ENCODE peak calls at places on chromosomes 6 and 20, in six cellular contexts. Y is H9, D is IMR-90, J is mesendoderm, L is H1, Z is mesenchymal stem cell. V is an unnamed sample.

GRCh38 chr20:4113996-4114603 is 98.7 kb upstream of the RNF24 start:
- DNase-seq in Y (no peak), J (peak), L (no peak), D (no peak), Z (no peak), V (no peak)

GRCh38 chr6:156628805-156629204 is 148.4 kb upstream of the ARID1B start:
- DNase-seq in Z (no peak), Y (no peak), L (no peak), J (no peak), D (no peak), V (no peak)

GRCh38 chr6:131037194-131037897 is 25.7 kb downstream of the EPB41L2 start:
- DNase-seq in Z (no peak), D (no peak), L (no peak), Y (no peak), J (no peak), V (no peak)

GRCh38 chr20:18805881-18806280 is 7.7 kb upstream of the SCP2D1 start:
- DNase-seq in D (peak), L (no peak), Y (no peak), J (peak), Z (peak), V (no peak)

GRCh38 chr6:156779206-156780116 is 2.3 kb downstream of the ARID1B start:
- DNase-seq in D (no peak), Y (no peak), L (no peak), Z (peak), J (peak), V (peak)

GRCh38 chr6:149331043-149331807 is 13.7 kb downstream of the TAB2 start:
- DNase-seq in L (no peak), D (peak), Z (peak), Y (no peak), J (no peak), V (no peak)

GRCh38 chr20:24568842-24569241 is 99.4 kb downstream of the SYNDIG1 start:
- DNase-seq in J (no peak), L (no peak), Z (no peak), Y (no peak), D (no peak), V (no peak)

GRCh38 chr20:47273591-47274235 is 82.8 kb downstream of the ZMYND8 start:
- DNase-seq in D (peak), Y (no peak), J (no peak), Z (peak), L (no peak), V (no peak)

GRCh38 chr6:20038805-20039204 is 173.5 kb downstream of the MBOAT1 start:
- DNase-seq in J (peak), D (peak), Z (no peak), Y (no peak), L (no peak), V (no peak)

GRCh38 chr6:27726620-27727023 is 185.6 kb downstream of the OR2B2 start:
- DNase-seq in Y (peak), L (peak), Z (no peak), D (peak), J (peak), V (no peak)

GRCh38 chr6:63636516-63636968 is 940 bp downstream of the PHF3 start:
- DNase-seq in L (no peak), D (peak), Y (peak), J (peak), Z (peak), V (peak)

GRCh38 chr6:82380566-82381185 is 17.1 kb downstream of the TPBG start:
- DNase-seq in L (no peak), Y (no peak), Z (no peak), D (no peak), J (no peak), V (no peak)

GRCh38 chr6:83615025-83615999 is 93.6 kb downstream of the SNAP91 start:
- DNase-seq in Z (peak), D (peak), J (peak), Y (no peak), L (no peak), V (peak)

GRCh38 chr6:113644861-113645575 is 212.1 kb upstream of the MARCKS start:
- DNase-seq in L (no peak), D (peak), Y (no peak), Z (peak), J (no peak), V (no peak)

GRCh38 chr20:36084897-36085617 is 69.5 kb upstream of the EPB41L1 start:
- DNase-seq in D (no peak), Z (peak), Y (no peak), J (no peak), L (no peak), V (no peak)

GRCh38 chr6:71229466-71229865 is 59.1 kb upstream of the OGFRL1 start:
- DNase-seq in J (no peak), L (no peak), Y (no peak), D (no peak), Z (peak), V (no peak)

GRCh38 chr6:27770724-27771123 is 141.5 kb downstream of the OR2B2 start:
- DNase-seq in D (no peak), Y (peak), J (peak), L (no peak), Z (no peak), V (no peak)

GRCh38 chr6:13445005-13445743 is 42.2 kb downstream of the GFOD1 start:
- DNase-seq in Z (no peak), Y (no peak), J (no peak), L (no peak), D (peak), V (no peak)

GRCh38 chr20:63363981-63364536 is 2.9 kb upstream of the CHRNA4 start:
- DNase-seq in J (no peak), L (no peak), Y (no peak), D (no peak), Z (no peak), V (no peak)

GRCh38 chr6:142306736-142307135 is 4.9 kb downstream of the ADGRG6 start:
- DNase-seq in J (peak), Y (no peak), L (no peak), D (no peak), Z (peak), V (no peak)

GRCh38 chr6:145813285-145814034 is 1.1 kb downstream of the FBXO30 start:
- DNase-seq in D (peak), Y (no peak), J (peak), L (no peak), Z (peak), V (no peak)

GRCh38 chr20:62590301-62591121 is 51.8 kb upstream of the SLCO4A1 start:
- DNase-seq in Y (no peak), J (no peak), D (peak), Z (no peak), L (no peak), V (no peak)

GRCh38 chr20:32153156-32153665 is 43.7 kb downstream of the TM9SF4 start:
- DNase-seq in Z (no peak), D (no peak), J (no peak), L (no peak), Y (no peak), V (no peak)

GRCh38 chr6:33298773-33299236 is at the start of gene RGL2:
- DNase-seq in Z (peak), Y (no peak), J (no peak), L (no peak), D (peak), V (no peak)

GRCh38 chr6:85620308-85620707 is 22.4 kb downstream of the SYNCRIP start:
- DNase-seq in D (peak), Y (no peak), J (no peak), L (no peak), Z (no peak), V (no peak)

GRCh38 chr20:37417857-37418501 is 72.0 kb downstream of the SRC start:
- DNase-seq in L (no peak), Z (no peak), D (peak), J (no peak), Y (no peak), V (no peak)

GRCh38 chr20:48574383-48574782 is 253.4 kb downstream of the PREX1 start:
- DNase-seq in Z (peak), L (no peak), D (no peak), J (peak), Y (peak), V (peak)

GRCh38 chr6:113982055-113982550 is 11.2 kb upstream of the HDAC2 start:
- DNase-seq in Z (no peak), Y (no peak), J (no peak), D (no peak), L (no peak), V (no peak)

GRCh38 chr6:131980791-131981623 is 29.8 kb upstream of the CCN2 start:
- DNase-seq in L (no peak), D (no peak), J (no peak), Y (no peak), Z (no peak), V (no peak)

GRCh38 chr6:135812085-135812526 is 39.4 kb upstream of the PDE7B start:
- DNase-seq in Y (no peak), J (no peak), Z (peak), D (peak), L (no peak), V (no peak)

GRCh38 chr6:1015819-1016218 is 296.1 kb upstream of the FOXQ1 start:
- DNase-seq in Y (no peak), Z (peak), J (no peak), L (no peak), D (no peak), V (no peak)

GRCh38 chr6:5994234-5994998 is 12.3 kb downstream of the NRN1 start:
- DNase-seq in J (peak), Y (peak), Z (no peak), L (no peak), D (no peak), V (no peak)

GRCh38 chr6:4102687-4103244 is 23.8 kb upstream of the FAM217A start:
- DNase-seq in L (no peak), J (no peak), Y (no peak), Z (no peak), D (no peak), V (no peak)

GRCh38 chr6:35164868-35165267 is 23.7 kb upstream of the TCP11 start:
- DNase-seq in D (no peak), Z (no peak), L (no peak), J (no peak), Y (no peak), V (no peak)
- H3K4me2 ChIP-seq in D (no peak), Z (no peak), L (no peak), J (no peak), Y (no peak), V (no peak)

DNA sequence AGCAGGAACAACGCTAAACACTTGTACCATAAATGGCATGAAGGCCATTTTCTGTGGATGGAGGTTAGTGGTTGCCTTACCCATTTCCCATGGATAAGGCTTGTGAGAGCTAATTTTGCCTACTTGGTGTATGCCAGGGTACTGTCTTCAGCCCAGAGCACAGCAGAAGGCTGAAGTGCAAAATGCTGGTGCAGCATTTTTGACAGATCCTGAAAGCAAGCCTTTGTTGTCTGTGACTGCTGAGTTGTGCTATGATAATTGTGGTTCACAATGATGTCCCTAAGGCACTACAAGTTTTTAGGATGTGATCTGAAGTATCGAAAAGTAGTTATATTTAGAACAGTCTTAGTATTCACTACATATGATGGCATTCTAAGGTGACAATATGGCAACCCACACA is 14.7 kb upstream of the HMGN3 start:
- DNase-seq in J (no peak), Z (no peak), Y (no peak), L (no peak), D (no peak), V (no peak)
- H3K23ac ChIP-seq in J (no peak), Z (no peak), Y (no peak), L (no peak), D (no peak), V (no peak)

GRCh38 chr6:17700421-17701416 is 6.0 kb downstream of the NUP153 start:
- DNase-seq in D (no peak), Z (no peak), L (no peak), Y (no peak), J (no peak), V (no peak)
- H3K4me2 ChIP-seq in D (no peak), Z (no peak), L (no peak), Y (no peak), J (no peak), V (no peak)

GRCh38 chr6:140045116-140045515 is 670.7 kb upstream of the CITED2 start:
- DNase-seq in L (no peak), Y (no peak), D (no peak), Z (no peak), J (no peak), V (no peak)
- H3K23ac ChIP-seq in L (no peak), Y (no peak), D (peak), Z (peak), J (no peak), V (no peak)

GRCh38 chr6:21887301-21888185 is 294.0 kb downstream of the SOX4 start:
- DNase-seq in Z (no peak), J (no peak), D (peak), Y (no peak), L (no peak), V (no peak)
- H3K4me2 ChIP-seq in Z (peak), J (no peak), D (peak), Y (no peak), L (no peak), V (no peak)

DNA sequence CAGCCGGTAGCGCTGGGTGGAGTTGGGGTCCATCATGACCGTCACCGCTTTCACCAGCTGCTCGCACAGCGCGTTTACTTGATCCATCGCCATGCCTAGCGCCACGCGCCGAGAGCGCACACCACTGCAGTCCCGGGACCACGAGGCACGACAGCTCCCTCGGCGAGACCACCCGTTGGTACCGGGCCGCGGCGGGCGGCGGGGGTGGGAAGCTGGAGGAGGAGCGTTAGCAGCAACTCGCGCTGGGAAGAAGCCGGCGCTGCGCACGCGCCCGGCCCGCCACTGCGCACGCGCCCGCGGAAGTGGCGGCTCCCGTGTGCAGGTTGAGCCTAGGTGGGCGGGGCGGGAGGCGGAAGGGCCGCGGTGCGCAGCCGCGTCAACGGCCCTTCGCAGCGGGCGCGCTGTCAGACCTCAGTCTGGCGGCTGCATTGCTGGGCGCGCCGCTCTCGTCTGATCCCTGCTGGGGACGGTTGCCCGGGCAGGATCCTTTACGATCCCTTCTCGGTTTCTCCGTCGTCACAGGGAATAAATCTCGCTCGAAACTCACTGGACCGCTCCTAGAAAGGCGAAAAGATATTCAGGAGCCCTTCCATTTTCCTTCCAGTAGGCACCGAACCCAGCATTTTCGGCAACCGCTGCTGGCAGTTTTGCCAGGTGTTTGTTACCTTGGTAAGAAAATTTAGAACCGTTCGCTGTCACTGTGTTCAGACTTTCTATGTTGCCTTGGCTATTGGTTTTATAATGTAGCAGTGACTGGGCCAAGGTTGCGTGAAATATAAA is at the start of the genes POLH and XPO5:
- DNase-seq in D (peak), Y (peak), J (peak), Z (peak), L (peak), V (peak)
- H3K23ac ChIP-seq in D (peak), Y (no peak), J (peak), Z (peak), L (no peak), V (peak)

DNA sequence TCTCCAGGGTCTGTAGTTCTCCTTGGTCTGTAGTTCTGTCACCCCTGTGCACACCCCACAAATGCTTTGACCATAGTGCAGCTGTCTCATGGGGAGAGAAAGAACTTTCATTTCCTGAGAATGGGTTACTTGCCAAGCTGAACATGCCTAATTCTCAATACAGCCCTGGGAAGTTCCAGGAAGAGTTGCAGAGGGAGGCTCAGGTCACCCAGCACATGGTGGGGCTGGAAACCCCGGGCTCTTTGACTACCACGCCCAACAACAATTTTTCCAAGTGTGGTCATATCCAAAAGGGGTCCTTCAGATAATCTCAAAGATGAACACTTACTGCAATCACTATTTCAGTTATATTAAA is 2.2 kb upstream of the PTPRA start:
- DNase-seq in J (no peak), D (peak), L (no peak), Y (no peak), Z (peak), V (no peak)
- H3K4me2 ChIP-seq in J (no peak), D (peak), L (no peak), Y (no peak), Z (no peak), V (no peak)

GRCh38 chr6:87897581-87898147 is 150.0 kb upstream of the SPACA1 start:
- DNase-seq in J (no peak), D (peak), Z (no peak), L (no peak), Y (no peak), V (no peak)

GRCh38 chr6:87902383-87902782 is 145.3 kb upstream of the SPACA1 start:
- DNase-seq in J (no peak), Z (no peak), D (no peak), L (no peak), Y (no peak), V (no peak)

GRCh38 chr6:87900160-87900698 is 147.4 kb upstream of the SPACA1 start:
- DNase-seq in L (no peak), Y (no peak), J (no peak), Z (no peak), D (no peak), V (no peak)

GRCh38 chr6:87901613-87902012 is 146.0 kb upstream of the SPACA1 start:
- DNase-seq in Y (no peak), L (no peak), Z (no peak), J (no peak), D (no peak), V (no peak)

GRCh38 chr6:87899499-87900147 is 148.0 kb upstream of the SPACA1 start:
- DNase-seq in Y (no peak), D (no peak), L (no peak), Z (no peak), J (no peak), V (no peak)
- H3K23ac ChIP-seq in Y (no peak), D (no peak), L (no peak), Z (no peak), J (no peak), V (no peak)

GRCh38 chr6:168231393-168231957 is 88.1 kb downstream of the DACT2 start:
- DNase-seq in Z (no peak), Y (no peak), L (no peak), J (no peak), D (no peak), V (no peak)

GRCh38 chr6:168229368-168229752 is 90.2 kb downstream of the DACT2 start:
- DNase-seq in Z (no peak), Y (peak), D (no peak), L (no peak), J (no peak), V (no peak)

GRCh38 chr6:168232528-168232927 is 87.0 kb downstream of the DACT2 start:
- DNase-seq in D (no peak), Y (peak), J (peak), Z (no peak), L (no peak), V (no peak)

GRCh38 chr6:168232989-168233874 is 86.3 kb downstream of the DACT2 start:
- DNase-seq in Z (no peak), Y (no peak), D (no peak), L (no peak), J (peak), V (no peak)

DNA sequence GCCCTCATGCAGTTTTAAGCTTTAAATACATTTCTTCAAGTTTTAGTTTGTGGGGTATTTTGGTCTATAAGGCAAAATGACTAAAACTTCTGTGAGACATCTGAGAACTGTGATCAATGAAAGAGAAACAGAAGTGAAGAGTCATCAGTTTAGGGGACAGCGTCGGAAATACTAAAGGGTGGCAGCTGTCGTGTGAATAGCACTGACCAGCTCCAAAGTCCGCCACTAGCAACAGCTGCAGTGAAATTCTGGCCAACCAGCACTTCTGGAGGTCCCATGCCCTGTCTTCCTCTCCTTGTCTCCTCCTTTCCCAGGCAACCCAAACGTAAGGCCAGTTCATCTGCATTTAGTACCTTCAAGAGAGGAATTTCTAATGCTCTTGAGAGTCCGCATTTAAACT is 87.5 kb downstream of the DACT2 start:
- DNase-seq in Z (no peak), J (peak), D (no peak), L (no peak), Y (no peak), V (no peak)
- H3K4me2 ChIP-seq in Z (no peak), J (no peak), D (no peak), L (no peak), Y (no peak), V (no peak)

V was measured in neuronal stem cell.